ENCODE peak calls at places on chromosomes 1 and 21, in seven cellular contexts. Z, Y, A, O, J, E and K are unnamed samples. For H3K4me1, the result is how much of the 10 kb centered on the place peaks cover.

GRCh38 chr1:153548722-153549695 is at the start of gene S100A3:
- DNase-seq in Z (no peak), Y (peak), A (peak), O (peak), J (peak), E (peak), K (peak)

GRCh38 chr1:220874201-220874655 is 5.0 kb upstream of the HLX start:
- DNase-seq in Z (no peak), Y (no peak), A (peak), O (peak), J (peak), E (no peak), K (peak)

GRCh38 chr1:187871177-187871576 is 1042.4 kb downstream of the PLA2G4A start:
- DNase-seq in Z (no peak), Y (no peak), A (no peak), O (peak), J (no peak), E (no peak), K (peak)

GRCh38 chr1:31696246-31696645 is 7.6 kb downstream of the COL16A1 start:
- DNase-seq in Z (peak), Y (peak), A (no peak), O (no peak), J (no peak), E (no peak), K (no peak)

GRCh38 chr21:32599146-32599925 is 12.8 kb downstream of the CFAP298 start:
- DNase-seq in Z (no peak), Y (peak), A (no peak), O (no peak), J (no peak), E (no peak), K (no peak)

GRCh38 chr1:5821496-5822176 is 170.6 kb downstream of the NPHP4 start:
- DNase-seq in Z (no peak), Y (no peak), A (no peak), O (no peak), J (no peak), E (peak), K (no peak)

GRCh38 chr1:98179159-98179558 is 258.3 kb upstream of the DPYD start:
- DNase-seq in Z (no peak), Y (no peak), A (no peak), O (no peak), J (no peak), E (no peak), K (no peak)

GRCh38 chr1:46615088-46615487 is 1.5 kb downstream of the MOB3C start:
- DNase-seq in Z (no peak), Y (no peak), A (no peak), O (no peak), J (no peak), E (no peak), K (no peak)

GRCh38 chr1:50955116-50955515 is 5.0 kb downstream of the FAF1 start:
- DNase-seq in Z (no peak), Y (no peak), A (no peak), O (no peak), J (no peak), E (no peak), K (no peak)

GRCh38 chr1:53919675-53920066 is 25.7 kb downstream of the DIO1 start:
- DNase-seq in Z (no peak), Y (peak), A (no peak), O (no peak), J (no peak), E (no peak), K (no peak)

GRCh38 chr1:157455318-157455717 is 97.0 kb downstream of the FCRL5 start:
- DNase-seq in Z (no peak), Y (no peak), A (no peak), O (no peak), J (no peak), E (no peak), K (no peak)

GRCh38 chr21:32734214-32734613 is 6.4 kb upstream of the SYNJ1 start:
- DNase-seq in Z (no peak), Y (no peak), A (no peak), O (no peak), J (no peak), E (no peak), K (no peak)

GRCh38 chr1:59769412-59770095 is 45.2 kb upstream of the HOOK1 start:
- DNase-seq in Z (no peak), Y (no peak), A (no peak), O (no peak), J (no peak), E (no peak), K (no peak)

GRCh38 chr1:244896550-244896949 is 32.2 kb upstream of the HNRNPU start:
- DNase-seq in Z (no peak), Y (no peak), A (no peak), O (peak), J (peak), E (no peak), K (no peak)

GRCh38 chr21:38258803-38259485 is 2.2 kb downstream of the KCNJ15 start:
- DNase-seq in Z (no peak), Y (no peak), A (no peak), O (peak), J (peak), E (no peak), K (no peak)

GRCh38 chr1:29438991-29439390 is 202.7 kb downstream of the PTPRU start:
- DNase-seq in Z (no peak), Y (no peak), A (no peak), O (no peak), J (no peak), E (no peak), K (no peak)

DNA sequence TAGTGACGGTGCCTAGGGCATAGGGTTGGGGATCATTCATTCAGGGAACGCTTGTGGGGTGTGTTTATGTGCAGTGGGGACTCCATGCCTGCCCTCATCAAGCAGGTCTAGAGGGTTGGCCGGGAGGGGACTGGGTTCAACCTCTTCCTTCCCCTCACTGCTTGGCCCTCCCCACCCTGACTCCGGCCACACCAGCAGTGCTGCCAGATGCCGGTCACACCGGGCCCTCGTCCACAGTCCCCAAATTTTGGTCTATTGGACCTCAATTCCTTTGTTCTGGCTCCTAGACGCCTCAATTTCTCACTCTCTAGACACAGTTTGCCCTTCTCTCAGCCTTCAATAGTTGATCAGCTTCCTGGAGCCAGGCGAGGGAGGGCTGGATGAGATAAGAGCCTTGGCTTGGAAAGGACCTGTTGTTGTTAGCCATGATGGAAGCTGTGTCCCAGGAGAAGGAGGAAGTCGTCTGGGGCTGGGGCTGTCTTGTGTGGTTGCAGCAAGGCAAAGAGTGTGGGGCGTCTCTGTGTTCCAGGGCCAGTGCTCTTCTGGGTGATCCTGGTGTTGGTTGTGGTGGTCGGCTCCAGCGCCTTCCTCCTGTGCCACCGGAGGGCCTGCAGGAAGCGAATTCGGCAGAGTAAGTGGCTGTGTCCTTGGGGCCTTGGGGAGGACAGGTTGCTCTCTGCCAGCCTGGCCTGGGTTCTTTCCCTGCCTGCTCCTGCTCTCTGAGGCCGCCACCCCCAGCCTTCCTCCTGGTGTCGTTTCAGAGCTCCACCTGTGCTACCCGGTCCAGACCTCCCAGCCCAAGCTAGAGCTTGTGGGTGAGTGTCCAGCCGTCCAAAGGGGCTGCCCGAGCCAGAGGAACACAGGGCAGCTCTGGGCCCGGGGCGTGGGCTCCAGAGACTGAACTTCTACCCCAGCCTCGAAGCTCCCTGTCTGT is 41.1 kb upstream of the TNFRSF1B start:
- DNase-seq in Z (no peak), Y (no peak), A (no peak), O (peak), J (no peak), E (no peak), K (no peak)
- TF ChIP-seq CTCF in Z (no peak), Y (no peak), A (no peak), O (no peak), J (no peak), E (no peak), K (no peak)

GRCh38 chr1:71850515-71850914 is 431.8 kb downstream of the NEGR1 start:
- DNase-seq in Z (no peak), Y (no peak), A (no peak), O (no peak), J (no peak), E (no peak), K (no peak)
- H3K4me3 ChIP-seq in Z (no peak), Y (no peak), A (no peak), O (no peak), J (no peak), E (no peak), K (no peak)

GRCh38 chr1:10941891-10942541 is 70.4 kb upstream of the TARDBP start:
- DNase-seq in Z (peak), Y (peak), A (peak), O (peak), J (peak), E (peak), K (peak)
- H3K4me1 ChIP-seq in Z (under half), Y (under half), A (under half), O (under half), J (under half), E (under half), K (under half)

DNA sequence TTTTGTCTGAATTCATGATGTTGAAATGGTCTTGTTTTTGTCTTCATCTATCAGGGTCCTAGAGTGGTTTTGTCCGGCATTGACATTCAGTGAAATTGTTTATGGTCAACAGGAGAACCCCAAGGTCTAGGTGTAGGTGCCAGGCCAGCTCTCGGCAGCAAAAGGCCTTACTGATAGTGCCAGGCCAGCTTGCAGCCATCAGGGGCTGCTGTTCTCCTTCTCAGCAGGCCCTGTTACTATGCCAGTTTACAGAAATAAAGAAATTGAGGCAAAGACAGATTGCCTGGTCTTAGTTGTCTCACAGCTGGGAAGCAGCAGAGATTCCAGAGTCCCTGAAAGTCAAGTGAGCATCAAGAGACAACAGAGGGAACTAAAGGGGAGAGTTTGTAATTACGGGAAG is 12.0 kb downstream of the HMGB4 start:
- DNase-seq in Z (no peak), Y (no peak), A (no peak), O (no peak), J (no peak), E (no peak), K (no peak)
- TF ChIP-seq CTCF in Z (no peak), Y (no peak), A (no peak), O (no peak), J (no peak), E (no peak), K (no peak)

DNA sequence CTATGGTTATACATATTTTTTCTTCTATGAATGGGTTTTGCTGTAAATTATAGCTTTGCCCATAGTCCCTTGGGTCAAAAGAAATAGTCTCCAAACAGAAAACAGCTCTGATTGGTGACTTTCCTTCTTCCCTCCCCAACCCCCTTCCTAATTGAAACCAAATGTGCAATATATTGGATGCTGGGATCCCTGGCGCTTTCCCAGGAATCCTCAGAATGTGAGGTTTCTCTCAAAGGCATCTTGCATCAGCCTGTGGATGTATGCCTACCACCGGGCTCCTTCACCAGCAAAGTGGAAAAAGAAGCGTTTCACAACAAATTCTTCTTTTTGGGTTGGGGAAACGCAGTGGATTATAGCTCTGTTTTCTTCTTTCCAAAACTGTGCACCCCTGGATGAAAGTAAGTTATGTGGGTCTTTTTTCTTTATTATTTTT is at the start of gene DDR2:
- DNase-seq in Z (no peak), Y (peak), A (peak), O (peak), J (no peak), E (no peak), K (peak)
- H3K4me3 ChIP-seq in Z (peak), Y (no peak), A (peak), O (peak), J (no peak), E (peak), K (peak)